ENCODE peak calls at places on chromosomes 6 and 20, in four cellular contexts. Z is WTC11, M is K562, I is HepG2. X is an unnamed sample.

GRCh38 chr20:58995461-58996225 is 11.4 kb downstream of the CTSZ start:
- DNase-seq in Z (no peak), M (no peak), I (peak), X (no peak)

GRCh38 chr6:43699564-43700186 is 12.1 kb upstream of the MRPS18A start:
- DNase-seq in Z (no peak), M (no peak), I (peak), X (no peak)

GRCh38 chr20:53595018-53595378 is 1.4 kb upstream of the ZNF217 start:
- DNase-seq in Z (no peak), M (no peak), I (no peak), X (no peak)

GRCh38 chr6:154474636-154475428 is 35.7 kb downstream of the CNKSR3 start:
- DNase-seq in Z (no peak), M (no peak), I (no peak), X (no peak)

GRCh38 chr6:28429781-28430180 is 13.5 kb downstream of the ZSCAN23 start:
- DNase-seq in Z (peak), M (no peak), I (no peak), X (no peak)

GRCh38 chr6:62615366-62616015 is 329.5 kb upstream of the KHDRBS2 start:
- DNase-seq in Z (no peak), M (no peak), I (peak), X (no peak)

GRCh38 chr6:44472250-44472945 is 84.9 kb downstream of the CDC5L start:
- DNase-seq in Z (no peak), M (no peak), I (no peak), X (no peak)

GRCh38 chr20:63084563-63084927 is 77.8 kb upstream of the BHLHE23 start:
- DNase-seq in Z (peak), M (no peak), I (no peak), X (no peak)

GRCh38 chr6:132491303-132491702 is 21.6 kb downstream of the STX7 start:
- DNase-seq in Z (no peak), M (no peak), I (no peak), X (no peak)

GRCh38 chr6:133764011-133764812 is 124.7 kb upstream of the TCF21 start:
- DNase-seq in Z (no peak), M (no peak), I (no peak), X (no peak)

GRCh38 chr6:5636210-5637030 is 370.3 kb downstream of the NRN1 start:
- DNase-seq in Z (peak), M (no peak), I (no peak), X (no peak)

GRCh38 chr6:16408766-16409165 is 170.4 kb downstream of the GMPR start:
- DNase-seq in Z (no peak), M (no peak), I (no peak), X (no peak)

GRCh38 chr20:6765469-6766058 is 1.9 kb upstream of the BMP2 start:
- DNase-seq in Z (no peak), M (peak), I (peak), X (peak)

GRCh38 chr20:43731469-43731868 is 4.7 kb upstream of the GTSF1L start:
- DNase-seq in Z (no peak), M (peak), I (no peak), X (no peak)

GRCh38 chr6:157614026-157614484 is 209.0 kb upstream of the SNX9 start:
- DNase-seq in Z (no peak), M (no peak), I (peak), X (no peak)

GRCh38 chr20:63622732-63623131 is 4.2 kb downstream of the GMEB2 start:
- DNase-seq in Z (no peak), M (no peak), I (no peak), X (no peak)

GRCh38 chr6:84764332-84765049 is at the start of gene TBX18:
- DNase-seq in Z (peak), M (peak), I (peak), X (peak)

GRCh38 chr6:129402244-129402643 is 307.7 kb downstream of the ARHGAP18 start:
- DNase-seq in Z (no peak), M (no peak), I (no peak), X (no peak)

GRCh38 chr6:160028487-160029275 is 59.8 kb downstream of the IGF2R start:
- DNase-seq in Z (no peak), M (no peak), I (no peak), X (no peak)

GRCh38 chr20:32062776-32063170 is 10.7 kb downstream of the HCK start:
- DNase-seq in Z (no peak), M (no peak), I (no peak), X (no peak)

GRCh38 chr6:25990172-25990873 is 27.7 kb downstream of the TRIM38 start:
- DNase-seq in Z (no peak), M (no peak), I (no peak), X (no peak)

GRCh38 chr6:157840776-157841175 is 17.7 kb downstream of the SNX9 start:
- DNase-seq in Z (no peak), M (no peak), I (no peak), X (no peak)

GRCh38 chr6:21325201-21325856 is 268.2 kb upstream of the SOX4 start:
- DNase-seq in Z (no peak), M (no peak), I (no peak), X (no peak)

GRCh38 chr6:118685823-118686449 is 34.5 kb upstream of the CEP85L start:
- DNase-seq in Z (peak), M (no peak), I (no peak), X (no peak)

GRCh38 chr6:133977983-133978895 is 25.2 kb downstream of the TBPL1 start:
- DNase-seq in Z (no peak), M (no peak), I (no peak), X (peak)

GRCh38 chr6:131728296-131728939 is 17.6 kb upstream of the CTAGE9 start:
- DNase-seq in Z (no peak), M (no peak), I (no peak), X (no peak)

GRCh38 chr6:15755555-15755954 is 92.7 kb upstream of the DTNBP1 start:
- DNase-seq in Z (no peak), M (no peak), I (no peak), X (no peak)

GRCh38 chr6:121480099-121480713 is 44.8 kb downstream of the GJA1 start:
- DNase-seq in Z (no peak), M (no peak), I (no peak), X (no peak)

GRCh38 chr20:38178065-38178471 is 13.0 kb upstream of the TGM2 start:
- DNase-seq in Z (no peak), M (no peak), I (no peak), X (no peak)

GRCh38 chr20:846894-847278 is 13.4 kb downstream of the FAM110A start:
- DNase-seq in Z (no peak), M (no peak), I (no peak), X (no peak)

GRCh38 chr20:33675127-33675954 is 1.1 kb upstream of the NECAB3 start:
- DNase-seq in Z (no peak), M (peak), I (no peak), X (no peak)

GRCh38 chr20:8667306-8667705 is 401.6 kb upstream of the PLCB4 start:
- DNase-seq in Z (no peak), M (no peak), I (no peak), X (no peak)

GRCh38 chr20:33054381-33054780 is 678 bp downstream of the BPIFB3 start:
- DNase-seq in Z (no peak), M (no peak), I (no peak), X (no peak)

GRCh38 chr6:1363298-1363697 is 26.1 kb upstream of the FOXF2 start:
- DNase-seq in Z (no peak), M (no peak), I (no peak), X (no peak)

GRCh38 chr6:44435500-44435899 is 48.0 kb downstream of the CDC5L start:
- DNase-seq in Z (no peak), M (no peak), I (no peak), X (no peak)

DNA sequence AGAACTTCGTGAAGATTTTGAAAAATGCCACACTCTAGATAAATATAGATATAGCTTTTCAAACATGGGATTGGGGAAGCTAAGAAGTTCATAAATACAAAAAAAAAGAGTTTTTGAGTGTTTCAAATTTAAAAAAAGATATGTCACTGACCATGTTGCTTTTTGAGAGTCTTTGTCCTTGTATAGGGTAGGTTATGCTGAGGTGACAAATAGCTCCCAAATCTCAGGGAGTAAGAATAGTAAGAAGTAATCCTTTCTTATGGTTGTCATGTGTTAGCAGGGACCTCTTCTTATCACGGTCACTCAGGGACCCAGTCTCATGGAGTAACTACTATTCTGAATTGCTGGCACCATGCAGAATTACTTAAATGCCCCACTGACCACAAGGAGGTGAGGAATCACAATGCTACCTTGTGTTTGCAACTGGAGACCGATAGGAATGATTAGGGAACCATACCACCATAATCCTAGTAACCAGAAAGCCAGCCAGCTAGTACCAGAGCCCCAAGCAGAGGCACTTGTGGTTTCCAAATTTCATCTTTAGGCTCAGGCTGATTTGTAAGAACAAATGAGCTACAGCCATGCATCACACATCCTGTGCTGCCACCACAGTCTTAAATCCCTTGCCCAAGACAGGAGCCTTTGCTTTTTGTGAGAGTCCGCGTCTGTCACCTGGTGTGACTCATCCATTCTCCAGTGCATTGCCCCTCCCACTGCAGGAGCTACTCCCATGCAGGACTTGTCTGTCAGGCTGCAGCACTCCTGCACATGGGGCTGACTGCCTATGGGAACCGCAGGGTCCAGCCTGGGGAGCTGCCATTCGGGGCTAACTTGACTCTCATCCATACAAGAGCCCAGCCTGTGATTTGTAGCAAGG is 42.4 kb upstream of the ADGRF4 start:
- DNase-seq in Z (peak), M (peak), I (no peak), X (no peak)
- TF ChIP-seq FOXJ3 in Z (no peak), M (no peak), I (no peak), X (no peak)

DNA sequence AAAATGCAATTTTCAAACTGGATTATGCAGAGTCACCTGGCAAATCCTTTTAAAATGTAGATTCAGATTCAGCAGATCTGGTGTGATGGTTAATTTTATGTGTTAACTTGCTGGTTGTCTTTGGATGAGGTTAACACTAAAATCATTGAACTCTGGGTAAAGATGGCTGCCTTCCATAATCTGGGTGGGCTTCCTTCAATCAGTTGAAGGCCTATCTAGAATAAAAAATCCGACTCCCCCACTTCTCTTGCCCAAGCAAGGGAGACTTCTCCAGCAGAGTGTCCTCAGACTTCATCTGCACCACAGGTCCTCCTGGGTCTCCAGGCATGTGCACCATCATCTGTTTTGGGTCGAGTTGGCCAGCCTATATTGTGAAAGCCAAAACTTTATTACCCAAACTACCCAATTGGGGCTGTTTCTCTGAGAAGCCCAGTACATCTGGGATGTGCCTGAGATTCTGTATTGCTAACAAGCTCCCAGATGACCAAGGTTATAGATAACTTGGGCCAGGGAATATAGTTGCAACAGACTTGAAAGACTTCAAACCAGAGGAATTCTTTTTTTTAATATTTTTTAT is 1.6 kb upstream of the SLC17A5 start:
- DNase-seq in Z (no peak), M (no peak), I (no peak), X (no peak)
- TF ChIP-seq FOXJ3 in Z (no peak), M (no peak), I (no peak), X (no peak)

DNA sequence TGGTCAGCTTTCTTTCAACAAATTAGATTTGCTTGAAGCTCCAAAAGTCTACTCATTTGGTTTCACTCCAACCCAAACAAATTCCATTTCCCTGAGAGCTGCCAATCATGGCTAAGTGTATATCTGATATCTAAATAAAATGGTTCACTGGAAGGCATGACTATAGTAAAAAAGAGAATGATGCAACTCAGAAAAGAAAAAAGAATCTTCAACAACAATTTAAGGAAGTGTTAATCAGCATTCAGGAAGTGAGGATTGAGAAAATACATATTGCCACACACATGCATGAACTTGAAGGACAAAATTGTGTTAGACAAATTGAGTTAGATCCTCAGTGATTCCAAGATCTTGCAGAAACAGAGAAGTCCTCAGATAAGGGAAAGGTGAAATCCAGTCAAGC is 972.9 kb upstream of the FLRT3 start:
- DNase-seq in Z (no peak), M (no peak), I (no peak), X (no peak)
- TF ChIP-seq FOXJ3 in Z (no peak), M (no peak), I (no peak), X (no peak)

GRCh38 chr6:148364056-148364844 is 21.6 kb downstream of the SASH1 start:
- DNase-seq in Z (no peak), M (no peak), I (no peak), X (no peak)
- TF ChIP-seq FOXJ3 in Z (no peak), M (no peak), I (no peak), X (no peak)

X was measured in SK-N-SH.